ENCODE peak calls at places on chromosome 19, in four cellular contexts. N, X, Q and C are unnamed samples.
A peak's percentile ranks its signal among the peaks of the same experiment; 100 is the strongest.

GRCh38 chr19:49436381-49437017 is 4.8 kb downstream of the SLC17A7 start:
- DNase-seq in N (no peak), X (no peak), Q (no peak), C (no peak)

GRCh38 chr19:48393196-48393558 is 291 bp upstream of the GRIN2D start:
- DNase-seq in N (no peak), X (no peak), Q (no peak), C (no peak)

GRCh38 chr19:33819875-33820781 is 23.5 kb downstream of the KCTD15 start:
- DNase-seq in N (peak; percentile 93), X (peak; percentile 87), Q (peak; percentile 45), C (peak; percentile 87)

GRCh38 chr19:50719119-50719435 is 525 bp downstream of the SHANK1 start:
- DNase-seq in N (no peak), X (no peak), Q (no peak), C (no peak)

GRCh38 chr19:51503428-51503827 is 1.8 kb upstream of the SIGLEC12 start:
- DNase-seq in N (no peak), X (no peak), Q (no peak), C (no peak)

GRCh38 chr19:10517760-10518443 is 655 bp upstream of the S1PR5 start:
- DNase-seq in N (no peak), X (peak; percentile 21), Q (no peak), C (no peak)

GRCh38 chr19:50330365-50331078 is 1.3 kb upstream of the KCNC3 start:
- DNase-seq in N (peak; percentile 91), X (peak; percentile 41), Q (no peak), C (peak; percentile 75)

GRCh38 chr19:56350416-56351045 is 35.9 kb upstream of the ZSCAN5A start:
- DNase-seq in N (no peak), X (peak; percentile 61), Q (peak; percentile 11), C (no peak)

GRCh38 chr19:23283925-23284324 is 33.7 kb upstream of the ZNF724 start:
- DNase-seq in N (peak; percentile 57), X (peak; percentile 22), Q (peak; percentile 5), C (no peak)

GRCh38 chr19:48967346-48968178 is 2.5 kb downstream of the FTL start:
- DNase-seq in N (peak; percentile 77), X (peak; percentile 92), Q (peak; percentile 42), C (no peak)

GRCh38 chr19:47225746-47226425 is 5.1 kb downstream of the BBC3 start:
- DNase-seq in N (peak; percentile 91), X (peak; percentile 93), Q (peak; percentile 71), C (no peak)

GRCh38 chr19:48934837-48935236 is 1.3 kb downstream of the DHDH start:
- DNase-seq in N (no peak), X (no peak), Q (no peak), C (no peak)

GRCh38 chr19:10641248-10641647 is 12.9 kb upstream of the ILF3 start:
- DNase-seq in N (no peak), X (no peak), Q (no peak), C (no peak)

GRCh38 chr19:51020988-51021651 is 1.6 kb upstream of the KLK10 start:
- DNase-seq in N (no peak), X (peak; percentile 74), Q (peak; percentile 27), C (no peak)

GRCh38 chr19:16571689-16572331 is 405 bp downstream of the SLC35E1 start:
- DNase-seq in N (peak; percentile 71), X (peak; percentile 31), Q (no peak), C (no peak)

GRCh38 chr19:7658219-7658686 is 10.6 kb upstream of the RETN start:
- DNase-seq in N (no peak), X (no peak), Q (no peak), C (no peak)

GRCh38 chr19:34468400-34468799 is 13.2 kb upstream of the WTIP start:
- DNase-seq in N (no peak), X (no peak), Q (no peak), C (no peak)

GRCh38 chr19:46296722-46297431 is at the start of gene HIF3A:
- DNase-seq in N (peak; percentile 79), X (peak; percentile 78), Q (no peak), C (peak; percentile 94)

GRCh38 chr19:55705972-55706371 is 30.9 kb downstream of the EPN1 start:
- DNase-seq in N (no peak), X (no peak), Q (no peak), C (no peak)

GRCh38 chr19:51693819-51694218 is 689 bp downstream of the SPACA6 start:
- DNase-seq in N (no peak), X (no peak), Q (no peak), C (no peak)

GRCh38 chr19:57465680-57466381 is 8.9 kb upstream of the VN1R1 start:
- DNase-seq in N (no peak), X (peak; percentile 36), Q (no peak), C (no peak)

GRCh38 chr19:51002542-51003311 is 1.3 kb upstream of the KLK8 start:
- DNase-seq in N (no peak), X (peak; percentile 4), Q (no peak), C (no peak)

GRCh38 chr19:53132231-53132991 is at the start of gene ZNF415:
- DNase-seq in N (peak; percentile 69), X (peak; percentile 65), Q (peak; percentile 54), C (no peak)

GRCh38 chr19:51508059-51508733 is 6.6 kb upstream of the SIGLEC12 start:
- DNase-seq in N (no peak), X (no peak), Q (no peak), C (no peak)

GRCh38 chr19:44866672-44867071 is 20.6 kb downstream of the NECTIN2 start:
- DNase-seq in N (no peak), X (no peak), Q (no peak), C (no peak)

GRCh38 chr19:14352526-14352925 is 28.7 kb upstream of the ADGRE5 start:
- DNase-seq in N (no peak), X (no peak), Q (no peak), C (no peak)

GRCh38 chr19:3556978-3557460 is 367 bp downstream of the MFSD12 start:
- DNase-seq in N (peak; percentile 70), X (no peak), Q (peak; percentile 20), C (no peak)

GRCh38 chr19:23002690-23003422 is at the start of gene ZNF728:
- DNase-seq in N (peak; percentile 49), X (no peak), Q (no peak), C (no peak)

GRCh38 chr19:45008554-45008953 is 7.3 kb downstream of the RELB start:
- DNase-seq in N (no peak), X (no peak), Q (no peak), C (no peak)

GRCh38 chr19:3047307-3048189 is 14.7 kb downstream of the TLE5 start:
- DNase-seq in N (peak; percentile 84), X (peak; percentile 82), Q (peak; percentile 43), C (no peak)

GRCh38 chr19:46384396-46384795 is 29.0 kb downstream of the CCDC8 start:
- DNase-seq in N (peak; percentile 21), X (no peak), Q (no peak), C (peak; percentile 51)

GRCh38 chr19:49923055-49924003 is 5.7 kb upstream of the ATF5 start:
- DNase-seq in N (no peak), X (no peak), Q (no peak), C (no peak)

GRCh38 chr19:16232568-16232967 is 34.9 kb downstream of the AP1M1 start:
- DNase-seq in N (no peak), X (no peak), Q (no peak), C (peak; percentile 87)

GRCh38 chr19:12997225-12997966 is 2.1 kb downstream of the NFIX start:
- DNase-seq in N (no peak), X (no peak), Q (no peak), C (no peak)

DNA sequence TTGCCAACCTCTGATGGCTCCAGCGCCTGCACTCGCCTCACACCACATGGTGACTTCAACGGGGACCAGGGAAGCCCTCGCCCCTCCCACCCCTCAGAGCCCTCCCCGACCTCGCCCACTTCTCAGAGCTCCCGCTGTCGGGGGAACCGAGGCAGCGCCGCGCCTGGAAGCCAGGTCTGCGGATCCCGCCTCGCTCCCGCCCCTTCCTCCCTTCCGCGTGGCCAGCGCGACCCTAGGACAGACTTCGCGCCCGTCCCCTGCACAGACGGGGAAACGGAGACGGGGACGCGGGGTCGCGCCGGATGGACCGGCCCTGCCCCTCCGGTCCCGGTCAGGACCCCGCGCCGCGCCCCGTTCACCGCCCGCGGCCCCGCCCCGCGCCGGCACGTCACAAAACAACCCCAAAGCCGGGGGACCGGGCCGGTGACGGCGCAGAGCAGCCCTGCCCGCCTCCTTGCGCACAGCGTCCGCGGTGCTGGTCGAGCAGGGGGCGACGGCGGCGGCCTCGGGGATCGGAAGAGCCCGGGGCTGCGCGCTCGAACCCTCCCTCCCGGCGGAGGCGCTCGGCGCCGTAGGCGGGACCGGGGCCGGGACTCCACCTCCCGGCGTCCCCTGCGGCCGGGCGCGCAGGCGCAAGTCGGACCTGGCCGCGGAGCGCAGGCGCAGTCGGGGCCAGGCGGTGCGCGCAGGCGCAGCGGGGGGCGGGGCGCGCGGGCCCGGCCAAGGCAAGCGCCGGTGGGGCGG is 379 bp upstream of the CDC34 start:
- DNase-seq in N (peak; percentile 85), X (peak; percentile 87), Q (peak; percentile 47), C (peak; percentile 89)
- TF ChIP-seq CTCF in N (no peak), X (no peak), Q (no peak), C (peak; percentile 46)

GRCh38 chr19:1093330-1093729 is 1.8 kb downstream of the POLR2E start:
- DNase-seq in N (no peak), X (no peak), Q (no peak), C (no peak)

GRCh38 chr19:1094655-1094977 is 559 bp downstream of the POLR2E start:
- DNase-seq in N (no peak), X (no peak), Q (no peak), C (no peak)

GRCh38 chr19:1097810-1098176 is 2.6 kb upstream of the POLR2E start:
- DNase-seq in N (peak; percentile 78), X (no peak), Q (no peak), C (no peak)

GRCh38 chr19:1093811-1094553 is 1.2 kb downstream of the POLR2E start:
- DNase-seq in N (no peak), X (no peak), Q (no peak), C (no peak)

DNA sequence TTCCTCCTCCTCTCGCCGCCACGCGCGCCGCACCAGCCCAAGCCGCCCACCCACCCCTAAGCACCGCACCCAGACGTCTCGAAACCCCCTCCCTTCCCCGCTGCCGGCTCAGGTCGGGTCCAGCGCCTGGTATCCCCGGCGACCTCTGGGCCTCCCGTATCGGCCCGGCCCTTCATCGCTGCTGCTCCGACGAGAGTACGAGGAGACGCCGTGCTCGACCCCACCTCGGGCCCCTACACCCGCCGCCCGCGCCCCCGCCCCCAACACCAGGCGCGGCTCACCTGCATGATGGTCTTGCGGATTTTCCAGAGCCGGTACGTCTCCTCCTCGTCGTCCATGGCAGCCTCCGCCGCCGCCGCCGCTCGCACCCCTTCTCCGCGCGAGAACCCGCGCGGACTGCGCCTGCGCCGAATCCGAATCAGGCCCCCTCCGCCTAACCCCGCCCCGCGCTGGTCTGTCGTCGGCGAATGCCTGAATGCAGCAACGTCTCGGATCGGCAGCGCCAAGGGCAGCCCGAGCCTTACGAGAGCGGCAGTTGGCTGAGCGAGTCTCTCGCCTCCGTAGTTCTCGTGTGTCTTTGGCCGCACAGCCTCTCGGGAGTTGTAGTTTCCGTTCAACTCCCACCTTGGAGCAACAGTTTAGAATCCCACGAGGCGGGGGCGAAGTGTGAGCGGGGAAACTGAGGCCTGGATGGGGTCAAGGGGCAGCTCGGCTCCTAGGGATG is at the start of gene POLR2E:
- DNase-seq in N (peak; percentile 99), X (peak; percentile 99), Q (peak; percentile 93), C (peak; percentile 99)
- TF ChIP-seq CTCF in N (no peak), X (no peak), Q (no peak), C (no peak)

GRCh38 chr19:40906512-40906911 is 24.5 kb upstream of the CYP2A7 start:
- DNase-seq in N (no peak), X (no peak), Q (no peak), C (no peak)
- TF ChIP-seq CTCF in N (no peak), X (no peak), Q (no peak), C (no peak)

GRCh38 chr19:5038631-5039271 is 69.8 kb downstream of the KDM4B start:
- DNase-seq in N (no peak), X (peak; percentile 41), Q (no peak), C (no peak)
- TF ChIP-seq CTCF in N (peak; percentile 41), X (peak; percentile 63), Q (peak; percentile 45), C (peak; percentile 78)

GRCh38 chr19:19113040-19113541 is 25.2 kb downstream of the TMEM161A start:
- DNase-seq in N (no peak), X (peak; percentile 46), Q (no peak), C (no peak)
- TF ChIP-seq CTCF in N (no peak), X (no peak), Q (no peak), C (no peak)